ENCODE peak calls at places on chromosomes 2 and 18, in nine cellular contexts. One of them, this sample, is unnamed.

GRCh38 chr2:181891966-181892794 is 650 bp downstream of the ITPRID2 start:
- DNase-seq in anterior cingulate cortex: peak; percentile 86
- DNase-seq in AG09319: no peak
- DNase-seq in Peyer's patch: peak; percentile 61
- DNase-seq in astrocyte of the cerebellum: no peak
- DNase-seq in NCI-H1092 treated with DMSO at 0.1 percent for 48 hours: peak; percentile 59
- DNase-seq in astrocyte: peak; percentile 57
- DNase-seq in Right ventricle myocardium superior: peak; percentile 86
- DNase-seq in GM23248: peak; percentile 79
- DNase-seq in this sample: peak; percentile 72

GRCh38 chr2:70720124-70720523 is 47.9 kb downstream of the ADD2 start:
- DNase-seq in anterior cingulate cortex: no peak
- DNase-seq in AG09319: no peak
- DNase-seq in Peyer's patch: no peak
- DNase-seq in astrocyte of the cerebellum: no peak
- DNase-seq in NCI-H1092 treated with DMSO at 0.1 percent for 48 hours: no peak
- DNase-seq in astrocyte: no peak
- DNase-seq in Right ventricle myocardium superior: no peak
- DNase-seq in GM23248: no peak
- DNase-seq in this sample: no peak

GRCh38 chr2:98419977-98420725 is 24.5 kb upstream of the INPP4A start:
- DNase-seq in anterior cingulate cortex: no peak
- DNase-seq in AG09319: no peak
- DNase-seq in Peyer's patch: no peak
- DNase-seq in astrocyte of the cerebellum: no peak
- DNase-seq in NCI-H1092 treated with DMSO at 0.1 percent for 48 hours: no peak
- DNase-seq in astrocyte: no peak
- DNase-seq in Right ventricle myocardium superior: no peak
- DNase-seq in GM23248: peak; percentile 3
- DNase-seq in this sample: no peak

GRCh38 chr2:104033399-104033798 is 820.5 kb upstream of the POU3F3 start:
- DNase-seq in anterior cingulate cortex: no peak
- DNase-seq in AG09319: no peak
- DNase-seq in Peyer's patch: no peak
- DNase-seq in astrocyte of the cerebellum: peak; percentile 18
- DNase-seq in NCI-H1092 treated with DMSO at 0.1 percent for 48 hours: peak; percentile 15
- DNase-seq in astrocyte: no peak
- DNase-seq in Right ventricle myocardium superior: no peak
- DNase-seq in GM23248: peak; percentile 2
- DNase-seq in this sample: peak; percentile 24

GRCh38 chr18:53489266-53489665 is 735.2 kb downstream of the MBD2 start:
- DNase-seq in anterior cingulate cortex: no peak
- DNase-seq in AG09319: no peak
- DNase-seq in Peyer's patch: no peak
- DNase-seq in astrocyte of the cerebellum: no peak
- DNase-seq in NCI-H1092 treated with DMSO at 0.1 percent for 48 hours: no peak
- DNase-seq in astrocyte: no peak
- DNase-seq in Right ventricle myocardium superior: no peak
- DNase-seq in GM23248: no peak
- DNase-seq in this sample: no peak

GRCh38 chr2:240413813-240414429 is 21.5 kb upstream of the GPC1 start:
- DNase-seq in anterior cingulate cortex: no peak
- DNase-seq in AG09319: no peak
- DNase-seq in Peyer's patch: no peak
- DNase-seq in astrocyte of the cerebellum: no peak
- DNase-seq in NCI-H1092 treated with DMSO at 0.1 percent for 48 hours: no peak
- DNase-seq in astrocyte: no peak
- DNase-seq in Right ventricle myocardium superior: peak; percentile 30
- DNase-seq in GM23248: no peak
- DNase-seq in this sample: no peak

GRCh38 chr18:63237486-63237885 is 82.1 kb downstream of the BCL2 start:
- DNase-seq in anterior cingulate cortex: no peak
- DNase-seq in AG09319: no peak
- DNase-seq in Peyer's patch: no peak
- DNase-seq in astrocyte of the cerebellum: peak; percentile 6
- DNase-seq in NCI-H1092 treated with DMSO at 0.1 percent for 48 hours: no peak
- DNase-seq in astrocyte: no peak
- DNase-seq in Right ventricle myocardium superior: no peak
- DNase-seq in GM23248: no peak
- DNase-seq in this sample: no peak

GRCh38 chr2:150586858-150587257 is 99.4 kb upstream of the RND3 start:
- DNase-seq in anterior cingulate cortex: no peak
- DNase-seq in AG09319: no peak
- DNase-seq in Peyer's patch: no peak
- DNase-seq in astrocyte of the cerebellum: no peak
- DNase-seq in NCI-H1092 treated with DMSO at 0.1 percent for 48 hours: no peak
- DNase-seq in astrocyte: peak; percentile 74
- DNase-seq in Right ventricle myocardium superior: no peak
- DNase-seq in GM23248: peak; percentile 91
- DNase-seq in this sample: no peak

GRCh38 chr2:120224735-120225548 is 1.7 kb upstream of the TMEM185B start:
- DNase-seq in anterior cingulate cortex: no peak
- DNase-seq in AG09319: no peak
- DNase-seq in Peyer's patch: no peak
- DNase-seq in astrocyte of the cerebellum: no peak
- DNase-seq in NCI-H1092 treated with DMSO at 0.1 percent for 48 hours: no peak
- DNase-seq in astrocyte: no peak
- DNase-seq in Right ventricle myocardium superior: no peak
- DNase-seq in GM23248: no peak
- DNase-seq in this sample: peak; percentile 84

GRCh38 chr2:9422321-9423099 is 818 bp downstream of the ITGB1BP1 start:
- DNase-seq in anterior cingulate cortex: peak; percentile 34
- DNase-seq in AG09319: no peak
- DNase-seq in Peyer's patch: peak; percentile 48
- DNase-seq in astrocyte of the cerebellum: no peak
- DNase-seq in NCI-H1092 treated with DMSO at 0.1 percent for 48 hours: peak; percentile 38
- DNase-seq in astrocyte: no peak
- DNase-seq in Right ventricle myocardium superior: peak; percentile 74
- DNase-seq in GM23248: peak; percentile 83
- DNase-seq in this sample: peak; percentile 67

GRCh38 chr18:48798334-48799197 is 152.2 kb downstream of the SMAD7 start:
- DNase-seq in anterior cingulate cortex: no peak
- DNase-seq in AG09319: no peak
- DNase-seq in Peyer's patch: no peak
- DNase-seq in astrocyte of the cerebellum: no peak
- DNase-seq in NCI-H1092 treated with DMSO at 0.1 percent for 48 hours: no peak
- DNase-seq in astrocyte: no peak
- DNase-seq in Right ventricle myocardium superior: peak; percentile 64
- DNase-seq in GM23248: no peak
- DNase-seq in this sample: no peak

GRCh38 chr2:28430790-28431418 is 38.2 kb downstream of the FOSL2 start:
- DNase-seq in anterior cingulate cortex: no peak
- DNase-seq in AG09319: no peak
- DNase-seq in Peyer's patch: no peak
- DNase-seq in astrocyte of the cerebellum: no peak
- DNase-seq in NCI-H1092 treated with DMSO at 0.1 percent for 48 hours: no peak
- DNase-seq in astrocyte: no peak
- DNase-seq in Right ventricle myocardium superior: peak; percentile 9
- DNase-seq in GM23248: no peak
- DNase-seq in this sample: no peak

GRCh38 chr2:46030330-46030729 is 266.9 kb upstream of the EPAS1 start:
- DNase-seq in anterior cingulate cortex: no peak
- DNase-seq in AG09319: no peak
- DNase-seq in Peyer's patch: no peak
- DNase-seq in astrocyte of the cerebellum: no peak
- DNase-seq in NCI-H1092 treated with DMSO at 0.1 percent for 48 hours: no peak
- DNase-seq in astrocyte: no peak
- DNase-seq in Right ventricle myocardium superior: no peak
- DNase-seq in GM23248: no peak
- DNase-seq in this sample: no peak

GRCh38 chr2:227206406-227206805 is 42.0 kb downstream of the COL4A3 start:
- DNase-seq in anterior cingulate cortex: no peak
- DNase-seq in AG09319: no peak
- DNase-seq in Peyer's patch: no peak
- DNase-seq in astrocyte of the cerebellum: no peak
- DNase-seq in NCI-H1092 treated with DMSO at 0.1 percent for 48 hours: no peak
- DNase-seq in astrocyte: no peak
- DNase-seq in Right ventricle myocardium superior: no peak
- DNase-seq in GM23248: no peak
- DNase-seq in this sample: no peak

GRCh38 chr2:62287895-62288589 is 92.1 kb downstream of the B3GNT2 start:
- DNase-seq in anterior cingulate cortex: no peak
- DNase-seq in AG09319: no peak
- DNase-seq in Peyer's patch: no peak
- DNase-seq in astrocyte of the cerebellum: no peak
- DNase-seq in NCI-H1092 treated with DMSO at 0.1 percent for 48 hours: peak; percentile 86
- DNase-seq in astrocyte: no peak
- DNase-seq in Right ventricle myocardium superior: peak; percentile 87
- DNase-seq in GM23248: peak; percentile 58
- DNase-seq in this sample: peak; percentile 86

GRCh38 chr2:128564551-128564950 is 245.9 kb upstream of the HS6ST1 start:
- DNase-seq in anterior cingulate cortex: no peak
- DNase-seq in AG09319: no peak
- DNase-seq in Peyer's patch: no peak
- DNase-seq in astrocyte of the cerebellum: no peak
- DNase-seq in NCI-H1092 treated with DMSO at 0.1 percent for 48 hours: no peak
- DNase-seq in astrocyte: no peak
- DNase-seq in Right ventricle myocardium superior: no peak
- DNase-seq in GM23248: no peak
- DNase-seq in this sample: no peak

GRCh38 chr2:232839680-232840079 is 30.4 kb upstream of the SNORC start:
- DNase-seq in anterior cingulate cortex: no peak
- DNase-seq in AG09319: no peak
- DNase-seq in Peyer's patch: no peak
- DNase-seq in astrocyte of the cerebellum: no peak
- DNase-seq in NCI-H1092 treated with DMSO at 0.1 percent for 48 hours: no peak
- DNase-seq in astrocyte: no peak
- DNase-seq in Right ventricle myocardium superior: peak; percentile 68
- DNase-seq in GM23248: no peak
- DNase-seq in this sample: no peak

GRCh38 chr18:79775441-79776221 is 22.1 kb upstream of the KCNG2 start:
- DNase-seq in anterior cingulate cortex: no peak
- DNase-seq in AG09319: no peak
- DNase-seq in Peyer's patch: no peak
- DNase-seq in astrocyte of the cerebellum: no peak
- DNase-seq in NCI-H1092 treated with DMSO at 0.1 percent for 48 hours: no peak
- DNase-seq in astrocyte: no peak
- DNase-seq in Right ventricle myocardium superior: no peak
- DNase-seq in GM23248: no peak
- DNase-seq in this sample: no peak

This sample was measured in NCI-H2081.